ENCODE peak calls at places on chromosomes 5 and 9, in seven cellular contexts. M is upper lobe of right lung, A is tibial artery, W is Caco-2, B is mammary epithelial cell, J is neuronal stem cell, D is NT2/D1. S is an unnamed sample. For H3K9me3 and H3K27me3, the result is how much of the 10 kb centered on the place peaks cover.

GRCh38 chr9:91655664-91656063 is 232.0 kb upstream of the NFIL3 start:
- DNase-seq in A (no peak), J (no peak), D (no peak), B (no peak), M (no peak), W (no peak), S (no peak)

GRCh38 chr9:107548298-107549142 is 59.0 kb upstream of the KLF4 start:
- DNase-seq in J (no peak), W (no peak), B (peak), D (no peak), M (no peak), A (peak), S (peak)

GRCh38 chr9:137028281-137029057 is 432 bp upstream of the ABCA2 start:
- DNase-seq in J (peak), A (peak), M (peak), B (peak), D (no peak), W (peak), S (peak)

GRCh38 chr5:178304016-178304415 is 71.4 kb upstream of the PHYKPL start:
- DNase-seq in W (peak), A (peak), B (no peak), J (no peak), D (no peak), M (peak), S (no peak)

GRCh38 chr9:138098116-138098907 is 220.7 kb downstream of the CACNA1B start:
- DNase-seq in J (no peak), A (peak), D (no peak), W (no peak), B (no peak), M (peak), S (no peak)

GRCh38 chr5:83589786-83590185 is 118.2 kb downstream of the VCAN start:
- DNase-seq in A (no peak), B (peak), J (no peak), W (no peak), D (no peak), M (no peak), S (no peak)

GRCh38 chr9:84061613-84062205 is 81.1 kb downstream of the RMI1 start:
- DNase-seq in A (no peak), B (no peak), D (no peak), W (no peak), M (no peak), J (no peak), S (no peak)

GRCh38 chr5:177362871-177363507 is 5.3 kb downstream of the RGS14 start:
- DNase-seq in A (no peak), B (peak), D (peak), M (peak), W (peak), J (peak), S (no peak)

GRCh38 chr5:7886849-7887460 is 18.0 kb downstream of the MTRR start:
- DNase-seq in W (no peak), J (peak), M (no peak), D (no peak), B (peak), A (no peak), S (no peak)

GRCh38 chr5:97100486-97100885 is 41.9 kb downstream of the LIX1 start:
- DNase-seq in W (no peak), M (no peak), J (no peak), B (no peak), D (no peak), A (no peak), S (no peak)

GRCh38 chr5:160287378-160288051 is 24.8 kb downstream of the CCNJL start:
- DNase-seq in M (peak), W (peak), D (peak), J (peak), A (no peak), B (peak), S (peak)

GRCh38 chr5:128216860-128217531 is 133.4 kb downstream of the SLC12A2 start:
- DNase-seq in A (peak), M (no peak), W (no peak), J (no peak), B (peak), D (no peak), S (peak)

GRCh38 chr9:127878001-127878651 is 651 bp upstream of the AK1 start:
- DNase-seq in A (no peak), W (no peak), D (no peak), J (peak), M (peak), B (no peak), S (no peak)
- H3K4me3 ChIP-seq in A (peak), W (peak), D (peak), J (peak), M (peak), B (peak), S (peak)

GRCh38 chr9:118306773-118307172 is 602.6 kb downstream of the TLR4 start:
- DNase-seq in A (no peak), D (no peak), B (no peak), J (no peak), W (no peak), M (no peak), S (peak)
- H3K9me3 ChIP-seq in A (under half), D (under half), B (under half), J (under half), W (under half), M (under half), S (under half)

DNA sequence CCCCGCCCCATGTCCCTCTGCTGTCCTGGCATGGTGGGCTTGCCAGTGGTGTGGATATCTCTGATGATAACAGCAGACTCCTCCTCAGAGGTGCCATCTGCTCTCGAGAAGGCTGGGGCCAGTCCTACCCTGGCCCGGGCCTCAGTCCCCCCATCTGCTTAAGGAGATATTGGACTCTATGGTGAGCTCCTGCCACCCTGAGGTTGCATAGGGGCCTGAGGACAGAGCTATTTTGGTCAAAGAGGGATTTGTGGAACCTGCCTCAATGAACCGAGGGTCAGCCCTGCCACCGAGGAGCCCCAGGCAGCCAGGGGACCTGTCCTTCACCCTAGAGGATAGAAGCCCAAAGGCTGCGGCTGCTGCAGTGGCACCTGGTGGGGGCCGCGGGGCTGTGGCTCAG is 32.6 kb downstream of the NTNG2 start:
- DNase-seq in A (no peak), W (no peak), M (no peak), J (no peak), B (no peak), D (no peak), S (no peak)
- H3K27me3 ChIP-seq in A (under half), W (under half), M (under half), J (under half), B (under half), D (under half), S (under half)

GRCh38 chr9:134327671-134328231 is 1.5 kb downstream of the RXRA start:
- DNase-seq in B (peak), M (no peak), D (no peak), W (no peak), A (no peak), J (no peak), S (no peak)

GRCh38 chr9:134329886-134330285 is 3.6 kb downstream of the RXRA start:
- DNase-seq in W (no peak), M (no peak), J (no peak), A (peak), D (no peak), B (peak), S (no peak)

GRCh38 chr9:134329576-134329855 is 3.3 kb downstream of the RXRA start:
- DNase-seq in W (no peak), M (no peak), D (no peak), A (no peak), J (no peak), B (no peak), S (no peak)

GRCh38 chr9:134328341-134328840 is 2.1 kb downstream of the RXRA start:
- DNase-seq in B (peak), W (peak), A (no peak), D (no peak), J (peak), M (no peak), S (peak)

GRCh38 chr9:134328841-134329575 is 2.8 kb downstream of the RXRA start:
- DNase-seq in W (no peak), A (peak), M (no peak), J (no peak), B (peak), D (no peak), S (peak)
- H3K4me3 ChIP-seq in W (peak), A (peak), M (peak), J (no peak), B (peak), D (no peak), S (peak)

S was measured in MG63.